ENCODE peak calls at places on chromosomes 3 and 15, in six cellular contexts. One of them, this sample, is unnamed.

GRCh38 chr15:85582076-85582718 is 201.8 kb downstream of the AKAP13 start:
- DNase-seq in sigmoid colon: no peak
- DNase-seq in cardiac fibroblast: peak
- DNase-seq in lower lobe of right lung: no peak
- DNase-seq in fibroblast of lung: peak
- DNase-seq in left ventricle myocardium inferior: no peak
- DNase-seq in this sample: peak

GRCh38 chr15:42057744-42058646 is 36.4 kb downstream of the PLA2G4D start:
- DNase-seq in sigmoid colon: no peak
- DNase-seq in cardiac fibroblast: no peak
- DNase-seq in lower lobe of right lung: no peak
- DNase-seq in fibroblast of lung: no peak
- DNase-seq in left ventricle myocardium inferior: no peak
- DNase-seq in this sample: peak

GRCh38 chr3:5300638-5301037 is 113.1 kb downstream of the EDEM1 start:
- DNase-seq in sigmoid colon: no peak
- DNase-seq in cardiac fibroblast: no peak
- DNase-seq in lower lobe of right lung: no peak
- DNase-seq in fibroblast of lung: no peak
- DNase-seq in left ventricle myocardium inferior: no peak
- DNase-seq in this sample: no peak

GRCh38 chr3:99549918-99550603 is 88.3 kb upstream of the COL8A1 start:
- DNase-seq in sigmoid colon: no peak
- DNase-seq in cardiac fibroblast: peak
- DNase-seq in lower lobe of right lung: no peak
- DNase-seq in fibroblast of lung: peak
- DNase-seq in left ventricle myocardium inferior: no peak
- DNase-seq in this sample: peak

GRCh38 chr15:85496551-85497545 is 116.4 kb downstream of the AKAP13 start:
- DNase-seq in sigmoid colon: no peak
- DNase-seq in cardiac fibroblast: no peak
- DNase-seq in lower lobe of right lung: no peak
- DNase-seq in fibroblast of lung: no peak
- DNase-seq in left ventricle myocardium inferior: no peak
- DNase-seq in this sample: no peak

GRCh38 chr15:48937886-48938285 is 25.8 kb downstream of the SHC4 start:
- DNase-seq in sigmoid colon: no peak
- DNase-seq in cardiac fibroblast: no peak
- DNase-seq in lower lobe of right lung: no peak
- DNase-seq in fibroblast of lung: no peak
- DNase-seq in left ventricle myocardium inferior: no peak
- DNase-seq in this sample: no peak

GRCh38 chr3:128906031-128906803 is 26.8 kb downstream of the ACAD9 start:
- DNase-seq in sigmoid colon: no peak
- DNase-seq in cardiac fibroblast: no peak
- DNase-seq in lower lobe of right lung: no peak
- DNase-seq in fibroblast of lung: no peak
- DNase-seq in left ventricle myocardium inferior: no peak
- DNase-seq in this sample: no peak

GRCh38 chr3:149383703-149384102 is 6.3 kb upstream of the TM4SF1 start:
- DNase-seq in sigmoid colon: no peak
- DNase-seq in cardiac fibroblast: no peak
- DNase-seq in lower lobe of right lung: no peak
- DNase-seq in fibroblast of lung: no peak
- DNase-seq in left ventricle myocardium inferior: no peak
- DNase-seq in this sample: no peak

GRCh38 chr15:39511000-39511914 is 69.6 kb upstream of the THBS1 start:
- DNase-seq in sigmoid colon: peak
- DNase-seq in cardiac fibroblast: peak
- DNase-seq in lower lobe of right lung: no peak
- DNase-seq in fibroblast of lung: peak
- DNase-seq in left ventricle myocardium inferior: peak
- DNase-seq in this sample: peak

GRCh38 chr15:51281368-51281967 is 56.9 kb downstream of the CYP19A1 start:
- DNase-seq in sigmoid colon: peak
- DNase-seq in cardiac fibroblast: peak
- DNase-seq in lower lobe of right lung: peak
- DNase-seq in fibroblast of lung: peak
- DNase-seq in left ventricle myocardium inferior: peak
- DNase-seq in this sample: peak

GRCh38 chr3:68876112-68876713 is 56.1 kb downstream of the TAFA4 start:
- DNase-seq in sigmoid colon: no peak
- DNase-seq in cardiac fibroblast: peak
- DNase-seq in lower lobe of right lung: no peak
- DNase-seq in fibroblast of lung: peak
- DNase-seq in left ventricle myocardium inferior: no peak
- DNase-seq in this sample: peak

GRCh38 chr3:78721771-78722543 is 1045.8 kb downstream of the ROBO1 start:
- DNase-seq in sigmoid colon: no peak
- DNase-seq in cardiac fibroblast: no peak
- DNase-seq in lower lobe of right lung: no peak
- DNase-seq in fibroblast of lung: peak
- DNase-seq in left ventricle myocardium inferior: no peak
- DNase-seq in this sample: no peak

GRCh38 chr3:179091113-179091512 is 19.5 kb upstream of the ZMAT3 start:
- DNase-seq in sigmoid colon: no peak
- DNase-seq in cardiac fibroblast: no peak
- DNase-seq in lower lobe of right lung: no peak
- DNase-seq in fibroblast of lung: no peak
- DNase-seq in left ventricle myocardium inferior: no peak
- DNase-seq in this sample: no peak

GRCh38 chr3:49924683-49925082 is 4.9 kb downstream of the MON1A start:
- DNase-seq in sigmoid colon: no peak
- DNase-seq in cardiac fibroblast: peak
- DNase-seq in lower lobe of right lung: no peak
- DNase-seq in fibroblast of lung: peak
- DNase-seq in left ventricle myocardium inferior: no peak
- DNase-seq in this sample: peak

GRCh38 chr3:55885721-55886120 is 398.6 kb upstream of the WNT5A start:
- DNase-seq in sigmoid colon: no peak
- DNase-seq in cardiac fibroblast: no peak
- DNase-seq in lower lobe of right lung: no peak
- DNase-seq in fibroblast of lung: peak
- DNase-seq in left ventricle myocardium inferior: no peak
- DNase-seq in this sample: peak

GRCh38 chr3:4821975-4822374 is 157.3 kb upstream of the BHLHE40 start:
- DNase-seq in sigmoid colon: no peak
- DNase-seq in cardiac fibroblast: no peak
- DNase-seq in lower lobe of right lung: no peak
- DNase-seq in fibroblast of lung: no peak
- DNase-seq in left ventricle myocardium inferior: no peak
- DNase-seq in this sample: no peak

GRCh38 chr15:64474846-64475245 is 14.5 kb downstream of the ZNF609 start:
- DNase-seq in sigmoid colon: no peak
- DNase-seq in cardiac fibroblast: no peak
- DNase-seq in lower lobe of right lung: no peak
- DNase-seq in fibroblast of lung: no peak
- DNase-seq in left ventricle myocardium inferior: no peak
- DNase-seq in this sample: no peak

GRCh38 chr3:16723994-16724393 is 118.8 kb upstream of the DAZL start:
- DNase-seq in sigmoid colon: no peak
- DNase-seq in cardiac fibroblast: peak
- DNase-seq in lower lobe of right lung: no peak
- DNase-seq in fibroblast of lung: no peak
- DNase-seq in left ventricle myocardium inferior: no peak
- DNase-seq in this sample: peak

GRCh38 chr3:62755285-62755684 is 119.9 kb downstream of the CADPS start:
- DNase-seq in sigmoid colon: no peak
- DNase-seq in cardiac fibroblast: no peak
- DNase-seq in lower lobe of right lung: no peak
- DNase-seq in fibroblast of lung: no peak
- DNase-seq in left ventricle myocardium inferior: no peak
- DNase-seq in this sample: peak

GRCh38 chr3:11238057-11238456 is 34.1 kb upstream of the ATG7 start:
- DNase-seq in sigmoid colon: no peak
- DNase-seq in cardiac fibroblast: peak
- DNase-seq in lower lobe of right lung: no peak
- DNase-seq in fibroblast of lung: peak
- DNase-seq in left ventricle myocardium inferior: no peak
- DNase-seq in this sample: peak

GRCh38 chr3:100040846-100041245 is 73.5 kb downstream of the FILIP1L start:
- DNase-seq in sigmoid colon: no peak
- DNase-seq in cardiac fibroblast: peak
- DNase-seq in lower lobe of right lung: no peak
- DNase-seq in fibroblast of lung: peak
- DNase-seq in left ventricle myocardium inferior: no peak
- DNase-seq in this sample: no peak

GRCh38 chr15:75129788-75130187 is 71.9 kb upstream of the C15orf39 start:
- DNase-seq in sigmoid colon: no peak
- DNase-seq in cardiac fibroblast: no peak
- DNase-seq in lower lobe of right lung: no peak
- DNase-seq in fibroblast of lung: no peak
- DNase-seq in left ventricle myocardium inferior: no peak
- DNase-seq in this sample: peak

GRCh38 chr15:40984406-40984805 is 31.1 kb downstream of the CHAC1 start:
- DNase-seq in sigmoid colon: no peak
- DNase-seq in cardiac fibroblast: no peak
- DNase-seq in lower lobe of right lung: no peak
- DNase-seq in fibroblast of lung: no peak
- DNase-seq in left ventricle myocardium inferior: no peak
- DNase-seq in this sample: no peak

GRCh38 chr15:40984963-40985362 is 31.7 kb downstream of the CHAC1 start:
- DNase-seq in sigmoid colon: no peak
- DNase-seq in cardiac fibroblast: peak
- DNase-seq in lower lobe of right lung: no peak
- DNase-seq in fibroblast of lung: peak
- DNase-seq in left ventricle myocardium inferior: no peak
- DNase-seq in this sample: no peak

GRCh38 chr15:40985541-40986330 is 32.5 kb downstream of the CHAC1 start:
- DNase-seq in sigmoid colon: no peak
- DNase-seq in cardiac fibroblast: no peak
- DNase-seq in lower lobe of right lung: no peak
- DNase-seq in fibroblast of lung: peak
- DNase-seq in left ventricle myocardium inferior: no peak
- DNase-seq in this sample: no peak

GRCh38 chr15:40981186-40981585 is 27.9 kb downstream of the CHAC1 start:
- DNase-seq in sigmoid colon: no peak
- DNase-seq in cardiac fibroblast: no peak
- DNase-seq in lower lobe of right lung: no peak
- DNase-seq in fibroblast of lung: no peak
- DNase-seq in left ventricle myocardium inferior: no peak
- DNase-seq in this sample: no peak

GRCh38 chr15:40982855-40983254 is 29.6 kb downstream of the CHAC1 start:
- DNase-seq in sigmoid colon: no peak
- DNase-seq in cardiac fibroblast: peak
- DNase-seq in lower lobe of right lung: no peak
- DNase-seq in fibroblast of lung: peak
- DNase-seq in left ventricle myocardium inferior: no peak
- DNase-seq in this sample: no peak
- TF ChIP-seq CTCF in sigmoid colon: no peak
- TF ChIP-seq CTCF in cardiac fibroblast: no peak
- TF ChIP-seq CTCF in lower lobe of right lung: peak
- TF ChIP-seq CTCF in fibroblast of lung: no peak
- TF ChIP-seq CTCF in left ventricle myocardium inferior: no peak
- TF ChIP-seq CTCF in this sample: no peak

GRCh38 chr3:127819086-127819485 is 3.2 kb downstream of the MGLL start:
- DNase-seq in sigmoid colon: no peak
- DNase-seq in cardiac fibroblast: no peak
- DNase-seq in lower lobe of right lung: no peak
- DNase-seq in fibroblast of lung: no peak
- DNase-seq in left ventricle myocardium inferior: no peak
- DNase-seq in this sample: peak

GRCh38 chr3:127820871-127821853 is 1.2 kb downstream of the MGLL start:
- DNase-seq in sigmoid colon: no peak
- DNase-seq in cardiac fibroblast: no peak
- DNase-seq in lower lobe of right lung: peak
- DNase-seq in fibroblast of lung: peak
- DNase-seq in left ventricle myocardium inferior: peak
- DNase-seq in this sample: no peak

GRCh38 chr3:127822166-127822835 is at the start of gene MGLL:
- DNase-seq in sigmoid colon: peak
- DNase-seq in cardiac fibroblast: peak
- DNase-seq in lower lobe of right lung: peak
- DNase-seq in fibroblast of lung: peak
- DNase-seq in left ventricle myocardium inferior: peak
- DNase-seq in this sample: peak

GRCh38 chr3:127819656-127820055 is 2.7 kb downstream of the MGLL start:
- DNase-seq in sigmoid colon: no peak
- DNase-seq in cardiac fibroblast: no peak
- DNase-seq in lower lobe of right lung: no peak
- DNase-seq in fibroblast of lung: no peak
- DNase-seq in left ventricle myocardium inferior: no peak
- DNase-seq in this sample: no peak

DNA sequence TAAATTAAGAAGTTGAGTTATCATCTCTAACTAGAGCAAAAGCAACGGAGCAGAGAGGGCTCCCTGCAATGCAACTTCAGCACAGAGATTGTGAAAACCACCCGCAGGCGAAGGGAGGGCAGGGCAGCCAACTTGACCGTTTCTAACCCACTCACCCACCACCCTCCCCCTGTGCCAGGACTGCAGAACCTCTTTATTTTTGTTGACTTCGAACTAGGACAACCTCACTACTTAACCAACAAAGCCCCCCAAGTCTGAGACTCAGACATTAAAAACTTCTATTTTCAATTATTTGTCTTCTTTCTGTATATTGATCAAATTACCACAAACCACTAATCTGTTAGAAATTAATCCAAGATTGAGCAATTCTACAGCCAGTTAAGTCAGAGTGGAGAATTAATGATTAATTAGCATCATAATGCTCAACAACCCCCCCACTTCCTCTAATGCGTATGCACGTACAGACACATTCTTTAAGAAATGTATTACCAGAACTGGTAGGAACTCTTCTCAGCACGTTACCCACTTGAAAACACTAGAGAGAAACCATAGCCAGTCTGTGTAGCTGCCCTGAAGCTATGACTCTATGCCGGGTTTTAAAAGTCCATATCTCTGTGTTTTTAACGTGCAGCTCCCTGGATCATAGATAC is 2.0 kb downstream of the MGLL start:
- DNase-seq in sigmoid colon: no peak
- DNase-seq in cardiac fibroblast: peak
- DNase-seq in lower lobe of right lung: peak
- DNase-seq in fibroblast of lung: peak
- DNase-seq in left ventricle myocardium inferior: no peak
- DNase-seq in this sample: peak
- H3K4me3 ChIP-seq in sigmoid colon: no peak
- H3K4me3 ChIP-seq in cardiac fibroblast: no peak
- H3K4me3 ChIP-seq in lower lobe of right lung: peak
- H3K4me3 ChIP-seq in fibroblast of lung: peak
- H3K4me3 ChIP-seq in left ventricle myocardium inferior: peak
- H3K4me3 ChIP-seq in this sample: no peak

GRCh38 chr3:125684199-125684598 is 88.9 kb upstream of the OSBPL11 start:
- DNase-seq in sigmoid colon: peak
- DNase-seq in cardiac fibroblast: peak
- DNase-seq in lower lobe of right lung: no peak
- DNase-seq in fibroblast of lung: peak
- DNase-seq in left ventricle myocardium inferior: no peak
- DNase-seq in this sample: no peak
- TF ChIP-seq CTCF in sigmoid colon: no peak
- TF ChIP-seq CTCF in cardiac fibroblast: peak
- TF ChIP-seq CTCF in lower lobe of right lung: peak
- TF ChIP-seq CTCF in fibroblast of lung: peak
- TF ChIP-seq CTCF in left ventricle myocardium inferior: peak
- TF ChIP-seq CTCF in this sample: peak

GRCh38 chr15:98651581-98652220 is 3.4 kb downstream of the IGF1R start:
- DNase-seq in sigmoid colon: no peak
- DNase-seq in cardiac fibroblast: peak
- DNase-seq in lower lobe of right lung: no peak
- DNase-seq in fibroblast of lung: peak
- DNase-seq in left ventricle myocardium inferior: no peak
- DNase-seq in this sample: peak
- H3K4me3 ChIP-seq in sigmoid colon: peak
- H3K4me3 ChIP-seq in cardiac fibroblast: peak
- H3K4me3 ChIP-seq in lower lobe of right lung: peak
- H3K4me3 ChIP-seq in fibroblast of lung: peak
- H3K4me3 ChIP-seq in left ventricle myocardium inferior: peak
- H3K4me3 ChIP-seq in this sample: peak

GRCh38 chr3:126711361-126711760 is 7.3 kb downstream of the CHCHD6 start:
- DNase-seq in sigmoid colon: no peak
- DNase-seq in cardiac fibroblast: peak
- DNase-seq in lower lobe of right lung: no peak
- DNase-seq in fibroblast of lung: peak
- DNase-seq in left ventricle myocardium inferior: no peak
- DNase-seq in this sample: peak
- TF ChIP-seq CTCF in sigmoid colon: no peak
- TF ChIP-seq CTCF in cardiac fibroblast: no peak
- TF ChIP-seq CTCF in lower lobe of right lung: no peak
- TF ChIP-seq CTCF in fibroblast of lung: no peak
- TF ChIP-seq CTCF in left ventricle myocardium inferior: no peak
- TF ChIP-seq CTCF in this sample: no peak

This sample was measured in epithelial cell of esophagus.